ENCODE peak calls at places on chromosomes 16 and 17, in five cellular contexts. M is A549, U is HepG2, V is K562, O is GM12878. Y is an unnamed sample.

GRCh38 chr17:16398270-16399267 is 16.8 kb upstream of the TRPV2 start:
- DNase-seq in M (no peak), U (peak; percentile 79), V (peak; percentile 56), O (peak; percentile 35), Y (no peak)

GRCh38 chr16:86089986-86090385 is 191.0 kb downstream of the IRF8 start:
- DNase-seq in M (no peak), U (no peak), V (no peak), O (peak; percentile 34), Y (no peak)

GRCh38 chr17:9643611-9644010 is 1.7 kb upstream of the USP43 start:
- DNase-seq in M (no peak), U (no peak), V (no peak), O (no peak), Y (no peak)

GRCh38 chr16:46801428-46802049 is 29.4 kb downstream of the C16orf87 start:
- DNase-seq in M (peak; percentile 38), U (peak; percentile 43), V (no peak), O (no peak), Y (no peak)

GRCh38 chr16:11819798-11820197 is 22.7 kb upstream of the ZC3H7A start:
- DNase-seq in M (no peak), U (no peak), V (peak; percentile 33), O (no peak), Y (no peak)

GRCh38 chr16:1308036-1308976 is 1.1 kb upstream of the UBE2I start:
- DNase-seq in M (peak; percentile 53), U (peak; percentile 52), V (no peak), O (no peak), Y (no peak)

GRCh38 chr17:48830840-48831548 is at the start of gene CALCOCO2:
- DNase-seq in M (peak; percentile 96), U (peak; percentile 95), V (peak; percentile 96), O (peak; percentile 74), Y (peak; percentile 91)

GRCh38 chr16:13919330-13919682 is 648 bp upstream of the ERCC4 start:
- DNase-seq in M (peak; percentile 40), U (peak; percentile 70), V (peak; percentile 52), O (no peak), Y (no peak)

GRCh38 chr17:79001190-79002020 is 8.2 kb downstream of the CANT1 start:
- DNase-seq in M (no peak), U (no peak), V (no peak), O (no peak), Y (no peak)

GRCh38 chr16:77063617-77064016 is 127.4 kb upstream of the MON1B start:
- DNase-seq in M (no peak), U (no peak), V (no peak), O (no peak), Y (no peak)

GRCh38 chr16:76639685-76640289 is 362.6 kb downstream of the CNTNAP4 start:
- DNase-seq in M (peak; percentile 4), U (peak; percentile 47), V (peak; percentile 13), O (no peak), Y (peak; percentile 21)

GRCh38 chr16:27123795-27124194 is 57.1 kb downstream of the C16orf82 start:
- DNase-seq in M (no peak), U (no peak), V (peak; percentile 35), O (no peak), Y (no peak)

GRCh38 chr16:75002474-75002873 is 3.6 kb downstream of the ZNRF1 start:
- DNase-seq in M (no peak), U (peak; percentile 28), V (no peak), O (no peak), Y (no peak)

GRCh38 chr16:75000481-75001081 is 1.8 kb downstream of the ZNRF1 start:
- DNase-seq in M (no peak), U (no peak), V (no peak), O (no peak), Y (no peak)

GRCh38 chr16:74998481-74999207 is at the start of gene ZNRF1:
- DNase-seq in M (peak; percentile 82), U (peak; percentile 82), V (peak; percentile 95), O (peak; percentile 73), Y (peak; percentile 91)

GRCh38 chr16:74999208-74999682 is 421 bp downstream of the ZNRF1 start:
- DNase-seq in M (no peak), U (no peak), V (peak; percentile 77), O (no peak), Y (no peak)

DNA sequence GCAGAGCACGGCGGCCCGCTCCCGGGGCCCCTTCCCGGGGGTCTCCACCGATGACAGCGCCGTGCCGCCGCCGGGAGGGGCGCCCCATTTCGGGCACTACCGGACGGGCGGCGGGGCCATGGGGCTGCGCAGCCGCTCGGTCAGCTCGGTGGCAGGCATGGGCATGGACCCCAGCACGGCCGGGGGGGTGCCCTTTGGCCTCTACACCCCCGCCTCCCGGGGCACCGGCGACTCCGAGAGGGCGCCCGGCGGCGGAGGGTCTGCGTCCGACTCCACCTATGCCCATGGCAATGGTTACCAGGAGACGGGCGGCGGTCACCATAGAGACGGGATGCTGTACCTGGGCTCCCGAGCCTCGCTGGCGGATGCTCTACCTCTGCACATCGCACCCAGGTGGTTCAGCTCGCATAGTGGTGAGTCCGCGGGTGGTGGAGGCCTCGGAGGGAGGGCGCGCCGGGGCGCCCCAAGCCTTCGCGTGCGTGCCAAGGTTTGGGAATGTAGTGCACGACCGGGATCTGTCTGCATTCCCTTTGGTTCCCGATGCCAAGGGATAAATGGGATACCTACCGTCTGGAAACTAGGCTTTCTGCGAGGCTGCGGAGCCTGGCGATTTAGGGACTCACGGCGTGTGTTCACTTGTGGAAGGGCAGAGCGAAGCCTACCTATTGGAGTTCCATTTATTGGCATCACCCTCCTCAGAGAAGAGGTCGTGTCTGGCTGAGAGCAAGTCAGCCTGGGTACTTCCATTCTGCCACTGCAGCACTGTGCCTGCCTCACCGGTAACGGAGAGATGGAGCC is 1.1 kb downstream of the ZNRF1 start:
- DNase-seq in M (no peak), U (peak; percentile 44), V (no peak), O (no peak), Y (peak; percentile 78)
- TF ChIP-seq ESRRA in M (no peak), U (peak; percentile 41), V (no peak), O (no peak), Y (no peak)

GRCh38 chr17:80866050-80866793 is 125.4 kb upstream of the CHMP6 start:
- DNase-seq in M (peak; percentile 84), U (peak; percentile 56), V (peak; percentile 68), O (peak; percentile 31), Y (peak; percentile 77)
- TF ChIP-seq ESRRA in M (no peak), U (no peak), V (no peak), O (no peak), Y (no peak)

GRCh38 chr17:3914319-3914685 is 2.0 kb downstream of the P2RX1 start:
- DNase-seq in M (no peak), U (no peak), V (no peak), O (peak; percentile 49), Y (no peak)
- TF ChIP-seq ESRRA in M (no peak), U (no peak), V (no peak), O (no peak), Y (no peak)

GRCh38 chr17:76529643-76530488 is 7.6 kb downstream of the CYGB start:
- DNase-seq in M (no peak), U (peak; percentile 61), V (peak; percentile 83), O (no peak), Y (no peak)

GRCh38 chr17:76530826-76531500 is 6.5 kb downstream of the CYGB start:
- DNase-seq in M (no peak), U (no peak), V (no peak), O (no peak), Y (no peak)

GRCh38 chr17:76529224-76529642 is 8.3 kb downstream of the CYGB start:
- DNase-seq in M (no peak), U (no peak), V (no peak), O (no peak), Y (no peak)

GRCh38 chr17:76531501-76532038 is 5.9 kb downstream of the CYGB start:
- DNase-seq in M (no peak), U (no peak), V (no peak), O (no peak), Y (no peak)

DNA sequence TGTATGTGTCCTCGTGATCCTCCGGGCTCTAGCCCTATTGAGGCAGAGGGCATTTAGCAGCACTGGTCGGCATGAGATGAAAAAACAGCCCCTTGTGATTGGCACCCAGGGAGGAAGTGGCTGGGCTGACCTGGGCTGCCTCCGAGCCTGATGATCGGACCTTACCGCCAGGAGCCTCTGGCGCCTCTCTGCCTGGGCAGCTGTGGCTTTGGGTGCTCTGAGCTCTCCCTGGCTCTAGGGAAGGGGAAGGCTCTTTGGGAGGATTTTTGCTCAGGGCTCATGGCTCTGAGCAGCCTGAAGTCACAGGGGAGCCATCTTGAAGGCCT is 7.1 kb downstream of the CYGB start:
- DNase-seq in M (no peak), U (no peak), V (no peak), O (no peak), Y (no peak)
- TF ChIP-seq ESRRA in M (no peak), U (no peak), V (no peak), O (no peak), Y (no peak)

GRCh38 chr17:67990909-67991308 is 5.4 kb downstream of the C17orf58 start:
- DNase-seq in M (no peak), U (no peak), V (no peak), O (no peak), Y (no peak)

GRCh38 chr17:67993998-67994361 is 2.3 kb downstream of the C17orf58 start:
- DNase-seq in M (peak; percentile 57), U (peak; percentile 28), V (peak; percentile 44), O (no peak), Y (no peak)

GRCh38 chr17:67993153-67993997 is 2.9 kb downstream of the C17orf58 start:
- DNase-seq in M (peak; percentile 77), U (peak; percentile 68), V (peak; percentile 87), O (no peak), Y (peak; percentile 76)

GRCh38 chr17:67994827-67995567 is 1.3 kb downstream of the C17orf58 start:
- DNase-seq in M (peak; percentile 31), U (no peak), V (no peak), O (no peak), Y (no peak)

GRCh38 chr17:67992541-67993152 is 3.6 kb downstream of the C17orf58 start:
- DNase-seq in M (no peak), U (no peak), V (no peak), O (no peak), Y (no peak)
- TF ChIP-seq ESRRA in M (no peak), U (no peak), V (no peak), O (no peak), Y (no peak)

Y was measured in WTC11.